ENCODE peak calls at places on chromosomes 4 and X, in nine cellular contexts. T is amniotic epithelial cell; O is amniotic stem cell; G is AG04450; S is natural killer cell treated with Interleukin-12 subunit alpha and Interleukin-12 subunit beta and Interleukin-15 and Interleukin-18, amount 100 ng/mL, for 72 hours; P is left ventricle myocardium inferior; H is pancreas; Z is activated T-helper 1 cell treated with anti-CD3 and anti-CD28 coated beads, Interleukin-2, amount 50 U/mL, for 16 hours; F is smooth muscle cell of the brain vasculature. R is an unnamed sample.

GRCh38 chr4:27084685-27085356 is 224.2 kb downstream of the STIM2 start:
- DNase-seq in T (no peak), O (no peak), G (no peak), S (no peak), P (peak; percentile 24), H (no peak), Z (no peak), F (no peak), R (peak; percentile 19)

GRCh38 chr4:145307120-145307519 is 126.7 kb upstream of the OTUD4 start:
- DNase-seq in T (no peak), O (no peak), G (no peak), S (no peak), P (no peak), H (no peak), Z (no peak), F (no peak), R (no peak)

GRCh38 chrX:135982860-135983259 is 2.4 kb upstream of the SLC9A6 start:
- DNase-seq in T (peak; percentile 4), O (no peak), G (no peak), S (no peak), P (no peak), H (no peak), Z (no peak), F (no peak), R (no peak)

GRCh38 chr4:110876866-110877265 is 254.0 kb upstream of the PITX2 start:
- DNase-seq in T (peak; percentile 68), O (no peak), G (no peak), S (no peak), P (no peak), H (no peak), Z (no peak), F (no peak), R (no peak)

GRCh38 chrX:57918750-57919436 is 8.6 kb upstream of the ZXDA start:
- DNase-seq in T (peak; percentile 24), O (no peak), G (no peak), S (no peak), P (peak; percentile 22), H (peak; percentile 43), Z (no peak), F (no peak), R (peak; percentile 46)

GRCh38 chrX:9865804-9866471 is 79.7 kb downstream of the SHROOM2 start:
- DNase-seq in T (peak; percentile 72), O (no peak), G (no peak), S (no peak), P (no peak), H (no peak), Z (no peak), F (no peak), R (no peak)

GRCh38 chrX:114970806-114971205 is 46.6 kb downstream of the IL13RA2 start:
- DNase-seq in T (peak; percentile 9), O (no peak), G (no peak), S (no peak), P (no peak), H (no peak), Z (no peak), F (no peak), R (no peak)

GRCh38 chrX:29419774-29420553 is 795.4 kb upstream of the MAGEB2 start:
- DNase-seq in T (peak; percentile 75), O (no peak), G (no peak), S (no peak), P (no peak), H (no peak), Z (no peak), F (no peak), R (peak; percentile 87)

GRCh38 chr4:96205143-96205542 is 365.2 kb downstream of the PDHA2 start:
- DNase-seq in T (peak; percentile 35), O (no peak), G (no peak), S (no peak), P (no peak), H (no peak), Z (no peak), F (no peak), R (peak; percentile 10)